ENCODE peak calls at places on chromosomes 12 and 14, in six cellular contexts. J is naive thymus-derived CD4-positive, alpha-beta T cell; T is AG04450; B is breast epithelium; U is tibial artery; L is OCI-LY7. R is an unnamed sample.

GRCh38 chr12:95918194-95918993 is 24.0 kb downstream of the CCDC38 start:
- DNase-seq in J (peak), T (no peak), B (no peak), U (no peak), L (peak), R (no peak)

GRCh38 chr14:21711360-21711961 is 37.8 kb upstream of the OR4E1 start:
- DNase-seq in B (no peak), U (no peak), J (peak), T (no peak), L (peak), R (no peak)

GRCh38 chr12:100493371-100494012 is 19.8 kb downstream of the NR1H4 start:
- DNase-seq in U (no peak), J (no peak), L (no peak), B (no peak), T (no peak), R (no peak)

GRCh38 chr12:46553911-46554310 is 181.3 kb upstream of the SLC38A2 start:
- DNase-seq in B (no peak), L (no peak), U (no peak), J (no peak), T (no peak), R (no peak)

GRCh38 chr12:26195641-26196423 is 459 bp downstream of the SSPN start:
- DNase-seq in L (no peak), J (no peak), T (no peak), B (peak), U (peak), R (peak)

GRCh38 chr12:124369901-124370378 is 75.0 kb downstream of the RFLNA start:
- DNase-seq in L (no peak), U (no peak), B (peak), T (no peak), J (no peak), R (no peak)

GRCh38 chr14:71062581-71063303 is 155.5 kb downstream of the PCNX1 start:
- DNase-seq in L (no peak), J (no peak), T (no peak), B (no peak), U (no peak), R (no peak)

GRCh38 chr14:104938436-104938835 is 13.8 kb downstream of the PLD4 start:
- DNase-seq in B (no peak), U (no peak), L (no peak), J (no peak), T (no peak), R (no peak)

GRCh38 chr12:111034148-111034910 is 114.0 kb upstream of the MYL2 start:
- DNase-seq in J (no peak), T (no peak), B (no peak), L (no peak), U (peak), R (no peak)

GRCh38 chr14:93536945-93537344 is 106.2 kb downstream of the UNC79 start:
- DNase-seq in L (no peak), B (no peak), U (no peak), J (no peak), T (no peak), R (no peak)

GRCh38 chr12:89080797-89081470 is 271.4 kb downstream of the DUSP6 start:
- DNase-seq in U (no peak), T (no peak), J (no peak), B (no peak), L (no peak), R (no peak)

GRCh38 chr12:68808388-68809189 is 612 bp downstream of the MDM2 start:
- DNase-seq in T (peak), J (peak), B (peak), L (peak), U (peak), R (peak)

GRCh38 chr12:47222960-47223847 is 143.4 kb upstream of the AMIGO2 start:
- DNase-seq in L (no peak), B (no peak), T (no peak), U (no peak), J (no peak), R (no peak)

GRCh38 chr12:94648578-94648977 is 1.8 kb downstream of the TMCC3 start:
- DNase-seq in B (no peak), U (no peak), L (no peak), J (no peak), T (no peak), R (no peak)

GRCh38 chr14:35347323-35348043 is 55.3 kb downstream of the PSMA6 start:
- DNase-seq in T (no peak), U (no peak), B (no peak), L (no peak), J (peak), R (no peak)

GRCh38 chr12:89707623-89707991 is 1.0 kb downstream of the ATP2B1 start:
- DNase-seq in U (peak), T (no peak), L (peak), J (no peak), B (no peak), R (peak)

GRCh38 chr14:101407328-101407727 is 154.0 kb upstream of the DIO3 start:
- DNase-seq in U (no peak), T (no peak), J (no peak), B (no peak), L (no peak), R (no peak)

GRCh38 chr14:74645735-74646134 is 33.7 kb upstream of the LTBP2 start:
- DNase-seq in J (no peak), B (no peak), T (no peak), L (no peak), U (no peak), R (no peak)

GRCh38 chr12:4609071-4609470 is 39.8 kb downstream of the AKAP3 start:
- DNase-seq in T (no peak), L (no peak), U (no peak), B (no peak), J (no peak), R (no peak)

GRCh38 chr12:69583203-69583602 is 2.1 kb upstream of the CCT2 start:
- DNase-seq in L (peak), J (no peak), U (no peak), T (no peak), B (no peak), R (no peak)

GRCh38 chr12:55673638-55674037 is 34.1 kb downstream of the ITGA7 start:
- DNase-seq in J (no peak), L (peak), T (no peak), B (no peak), U (no peak), R (no peak)

GRCh38 chr12:2959508-2960431 is 573 bp downstream of the TEAD4 start:
- DNase-seq in J (no peak), B (no peak), U (peak), T (no peak), L (no peak), R (no peak)

GRCh38 chr12:99386907-99387306 is 260.6 kb upstream of the GARIN6 start:
- DNase-seq in B (no peak), U (no peak), L (peak), T (peak), J (no peak), R (no peak)

GRCh38 chr12:29073631-29074239 is 75.3 kb upstream of the FAR2 start:
- DNase-seq in J (peak), T (peak), B (no peak), L (peak), U (no peak), R (no peak)

GRCh38 chr14:34632451-34632850 is 2.5 kb upstream of the SNX6 start:
- DNase-seq in T (no peak), J (no peak), B (no peak), U (no peak), L (no peak), R (no peak)

GRCh38 chr14:26286806-26287205 is 311.0 kb downstream of the NOVA1 start:
- DNase-seq in L (no peak), U (no peak), J (no peak), T (no peak), B (no peak), R (no peak)

GRCh38 chr14:105883066-105884005 is 357.0 kb downstream of the TMEM121 start:
- DNase-seq in B (no peak), L (no peak), J (no peak), T (no peak), U (peak), R (no peak)

GRCh38 chr14:89466460-89466859 is 49.4 kb upstream of the FOXN3 start:
- DNase-seq in U (no peak), L (no peak), B (no peak), T (no peak), J (no peak), R (no peak)

GRCh38 chr12:94802796-94803195 is 152.4 kb upstream of the TMCC3 start:
- DNase-seq in U (no peak), T (no peak), J (no peak), L (no peak), B (no peak), R (no peak)

GRCh38 chr14:65334765-65335411 is 77.6 kb upstream of the FUT8 start:
- DNase-seq in L (peak), T (no peak), U (no peak), J (no peak), B (no peak), R (no peak)

GRCh38 chr12:49716546-49716945 is 9.3 kb upstream of the FMNL3 start:
- DNase-seq in B (no peak), U (no peak), T (no peak), L (no peak), J (no peak), R (no peak)

GRCh38 chr12:121259074-121259473 is 37.4 kb downstream of the CAMKK2 start:
- DNase-seq in T (no peak), U (no peak), B (no peak), J (no peak), L (no peak), R (no peak)

GRCh38 chr14:90295870-90296516 is 35.7 kb downstream of the NRDE2 start:
- DNase-seq in U (no peak), B (no peak), L (no peak), T (no peak), J (no peak), R (no peak)

GRCh38 chr14:22476005-22476751 is 112.8 kb downstream of the DAD1 start:
- DNase-seq in J (no peak), B (no peak), L (peak), T (no peak), U (no peak), R (no peak)

GRCh38 chr14:75531660-75532317 is 9.5 kb downstream of the BATF start:
- DNase-seq in B (no peak), J (no peak), L (no peak), T (no peak), U (no peak), R (no peak)

GRCh38 chr14:51780006-51780692 is 80.3 kb upstream of the GNG2 start:
- DNase-seq in J (peak), T (peak), B (peak), L (peak), U (peak), R (peak)

GRCh38 chr14:103070971-103071542 is 13.0 kb upstream of the LBHD2 start:
- DNase-seq in J (no peak), U (no peak), T (no peak), B (no peak), L (no peak), R (no peak)

GRCh38 chr12:32768518-32768917 is 12.8 kb upstream of the YARS2 start:
- DNase-seq in L (no peak), T (no peak), B (no peak), U (no peak), J (no peak), R (no peak)

GRCh38 chr12:89497467-89497866 is 27.1 kb downstream of the GALNT4 start:
- DNase-seq in L (no peak), B (no peak), T (no peak), J (no peak), U (no peak), R (no peak)

GRCh38 chr14:103123634-103124500 is 606 bp downstream of the TNFAIP2 start:
- DNase-seq in U (peak), B (no peak), T (no peak), J (no peak), L (no peak), R (no peak)

DNA sequence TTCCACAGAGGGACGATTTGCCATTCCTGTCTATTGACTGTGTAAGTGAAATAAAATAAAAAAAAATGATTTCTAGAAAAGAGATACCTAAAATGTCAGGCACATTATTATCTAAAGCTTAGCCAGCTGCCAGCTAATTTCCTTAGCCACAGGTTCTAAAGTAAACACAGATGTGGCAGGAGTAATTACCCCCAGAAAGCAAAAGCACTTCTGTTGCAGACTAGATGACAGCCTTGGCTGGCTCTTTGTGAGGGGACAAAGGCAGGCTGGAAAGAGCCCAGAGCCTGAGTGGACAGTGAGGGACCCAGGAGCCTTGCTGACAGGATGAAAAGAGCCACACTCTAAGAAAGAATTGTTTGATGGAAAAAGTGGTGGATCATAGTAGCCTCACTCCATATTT is 418.1 kb downstream of the LRIG3 start:
- DNase-seq in U (no peak), T (no peak), L (no peak), J (no peak), B (no peak), R (no peak)
- H3K27ac ChIP-seq in U (no peak), T (no peak), L (no peak), J (no peak), B (no peak), R (no peak)

GRCh38 chr14:95699397-95699796 is 13.2 kb downstream of the TCL1B start:
- DNase-seq in B (no peak), L (peak), U (no peak), J (no peak), T (no peak), R (no peak)
- H3K27ac ChIP-seq in B (no peak), L (peak), U (no peak), J (no peak), T (no peak), R (no peak)

DNA sequence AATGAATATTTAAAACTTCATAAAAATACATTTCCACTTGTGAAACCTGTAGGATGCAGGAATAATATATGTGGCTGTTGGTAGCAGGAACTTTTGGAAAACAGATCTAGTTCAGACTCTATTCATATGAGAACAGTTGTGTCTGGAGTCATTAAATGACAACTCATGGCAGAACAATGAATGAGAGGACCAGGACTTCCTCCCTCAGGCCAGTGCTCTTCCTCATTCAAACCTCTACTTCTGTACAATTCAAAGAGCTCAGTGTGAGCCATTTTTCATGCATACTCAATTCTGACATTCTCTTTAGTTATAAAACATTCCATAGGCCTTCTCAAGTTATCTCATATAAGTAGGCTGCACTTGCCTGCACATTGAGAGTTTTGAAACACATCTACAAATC is 1526.6 kb upstream of the FLRT2 start:
- DNase-seq in T (no peak), L (no peak), U (no peak), J (no peak), B (no peak), R (no peak)
- H3K27ac ChIP-seq in T (no peak), L (no peak), U (no peak), J (no peak), B (no peak), R (no peak)

GRCh38 chr14:24952851-24953666 is 96.9 kb downstream of the STXBP6 start:
- DNase-seq in U (no peak), J (no peak), T (no peak), B (no peak), L (no peak), R (peak)
- H3K27ac ChIP-seq in U (no peak), J (no peak), T (no peak), B (no peak), L (no peak), R (peak)

GRCh38 chr12:108302471-108303311 is 36.4 kb downstream of the CMKLR1 start:
- DNase-seq in U (peak), L (no peak), T (no peak), J (no peak), B (peak), R (no peak)
- H3K27ac ChIP-seq in U (peak), L (no peak), T (no peak), J (no peak), B (peak), R (no peak)

GRCh38 chr12:6235499-6235898 is 35.3 kb downstream of the CD9 start:
- DNase-seq in B (peak), T (no peak), U (no peak), L (no peak), J (no peak), R (no peak)
- H3K27ac ChIP-seq in B (peak), T (no peak), U (no peak), L (no peak), J (no peak), R (peak)

GRCh38 chr14:31209605-31210004 is 2.0 kb upstream of the HECTD1 start:
- DNase-seq in J (no peak), U (no peak), T (no peak), B (no peak), L (no peak), R (no peak)

GRCh38 chr14:31207287-31207745 is 277 bp downstream of the HECTD1 start:
- DNase-seq in J (no peak), L (peak), B (peak), U (no peak), T (no peak), R (no peak)

GRCh38 chr14:31207746-31208545 is at the start of gene HECTD1:
- DNase-seq in U (peak), T (peak), B (peak), L (peak), J (peak), R (peak)

GRCh38 chr14:31206536-31207286 is 882 bp downstream of the HECTD1 start:
- DNase-seq in J (peak), B (peak), L (peak), U (peak), T (no peak), R (no peak)

DNA sequence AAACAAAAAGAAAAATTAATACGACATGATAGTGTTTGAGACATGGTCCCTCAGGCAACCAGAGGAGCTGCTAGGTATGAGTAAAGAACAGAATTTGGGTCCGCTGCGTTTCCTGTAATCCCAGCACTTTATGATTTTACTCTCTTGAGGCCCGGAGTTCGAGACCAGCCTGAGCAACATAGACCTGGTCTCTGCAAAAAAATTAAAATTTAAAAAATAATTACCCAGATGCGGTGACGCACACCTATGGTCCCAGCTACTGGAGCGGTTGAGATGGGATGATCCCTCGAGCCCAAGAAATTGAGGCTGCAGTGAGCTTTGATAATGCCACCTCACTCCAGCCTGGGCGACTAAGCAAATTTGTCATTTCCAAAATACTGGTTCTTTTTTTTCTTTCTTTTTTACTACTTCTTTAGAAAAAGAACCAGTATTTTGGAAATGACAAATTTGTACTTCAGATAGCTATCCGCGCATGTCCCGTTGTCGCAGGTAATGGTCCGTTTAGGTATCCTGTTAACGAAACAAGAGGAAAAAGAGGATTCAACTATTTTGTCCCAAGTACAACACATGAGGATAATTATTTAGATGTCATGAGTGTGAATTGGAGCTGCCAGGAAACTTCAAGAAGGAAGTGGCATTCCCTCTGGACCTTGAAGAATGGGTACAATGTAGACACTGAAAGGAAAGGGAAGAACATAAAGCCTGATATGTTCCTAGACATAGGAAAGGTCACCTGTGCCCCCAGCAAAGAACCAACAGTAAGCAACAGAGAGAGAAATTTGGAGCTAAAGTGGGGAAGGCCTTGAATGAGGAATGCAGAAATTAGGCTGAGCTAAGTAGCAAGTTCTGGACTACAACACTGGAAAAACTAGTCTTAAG is 1.2 kb upstream of the HECTD1 start:
- DNase-seq in J (no peak), L (no peak), T (no peak), U (no peak), B (no peak), R (no peak)
- H3K27ac ChIP-seq in J (peak), L (peak), T (peak), U (peak), B (peak), R (peak)

R was measured in substantia nigra.